ENCODE peak calls at places on chromosomes 7 and 10, in four cellular contexts. W, M, V and G are unnamed samples.

GRCh38 chr7:101134399-101134980 is 7.6 kb downstream of the SERPINE1 start:
- DNase-seq in V (no peak), W (no peak), M (no peak), G (no peak)

GRCh38 chr7:1086588-1087461 is 1.1 kb upstream of the GPER1 start:
- DNase-seq in V (peak; percentile 83), W (peak; percentile 34), M (peak; percentile 23), G (peak; percentile 93)

GRCh38 chr10:113663142-113663541 is 699 bp downstream of the NRAP start:
- DNase-seq in M (no peak), W (no peak), V (no peak), G (no peak)

GRCh38 chr10:50538473-50539398 is 85.0 kb downstream of the SGMS1 start:
- DNase-seq in V (peak; percentile 78), M (no peak), W (peak; percentile 27), G (no peak)

GRCh38 chr10:61688551-61689308 is 26.0 kb downstream of the CABCOCO1 start:
- DNase-seq in M (no peak), V (no peak), W (no peak), G (no peak)

GRCh38 chr10:101655581-101655980 is 39.4 kb downstream of the FBXW4 start:
- DNase-seq in M (no peak), V (no peak), W (no peak), G (no peak)

GRCh38 chr10:124701435-124701834 is 42.7 kb downstream of the FAM53B start:
- DNase-seq in V (no peak), M (no peak), W (no peak), G (no peak)

GRCh38 chr7:23074443-23075244 is 30.9 kb upstream of the KLHL7 start:
- DNase-seq in W (no peak), M (no peak), V (no peak), G (no peak)

GRCh38 chr7:154640266-154640865 is 362.6 kb downstream of the PAXIP1 start:
- DNase-seq in W (no peak), M (no peak), V (peak; percentile 60), G (peak; percentile 76)

GRCh38 chr7:30970594-30971094 is 6.9 kb downstream of the GHRHR start:
- DNase-seq in W (no peak), V (peak; percentile 62), M (no peak), G (peak; percentile 79)

GRCh38 chr7:72805526-72806494 is 22.2 kb downstream of the TYW1B start:
- DNase-seq in V (peak; percentile 65), M (peak; percentile 90), W (no peak), G (peak; percentile 57)

GRCh38 chr7:156604311-156604710 is 36.3 kb upstream of the RNF32 start:
- DNase-seq in W (no peak), V (peak; percentile 95), M (no peak), G (peak; percentile 74)

GRCh38 chr10:484925-485661 is 204.4 kb downstream of the DIP2C start:
- DNase-seq in W (no peak), M (no peak), V (peak; percentile 38), G (peak; percentile 42)

GRCh38 chr7:31747553-31747952 is 60.5 kb downstream of the PPP1R17 start:
- DNase-seq in W (no peak), V (no peak), M (no peak), G (no peak)

GRCh38 chr10:98076086-98076485 is 45.7 kb upstream of the CRTAC1 start:
- DNase-seq in M (no peak), V (no peak), W (no peak), G (no peak)

GRCh38 chr7:127850195-127850594 is 181.0 kb downstream of the LRRC4 start:
- DNase-seq in V (no peak), M (no peak), W (no peak), G (no peak)

GRCh38 chr10:23284155-23284554 is 60.4 kb downstream of the C10orf67 start:
- DNase-seq in V (no peak), W (no peak), M (no peak), G (no peak)

GRCh38 chr7:157046681-157047080 is 36.2 kb upstream of the MNX1 start:
- DNase-seq in M (no peak), V (no peak), W (no peak), G (no peak)

GRCh38 chr7:91344248-91344647 is 80.0 kb downstream of the FZD1 start:
- DNase-seq in V (no peak), M (no peak), W (no peak), G (no peak)